ENCODE peak calls at places on chromosomes 6 and 20, in four cellular contexts. Q is neural progenitor cell, T is BE2C, A is OCI-LY7. N is an unnamed sample.

GRCh38 chr6:12751694-12752304 is 35.2 kb downstream of the PHACTR1 start:
- DNase-seq in T (peak; percentile 7), A (peak; percentile 26), Q (peak; percentile 88), N (peak; percentile 81)

GRCh38 chr6:168157272-168158007 is 78.4 kb upstream of the FRMD1 start:
- DNase-seq in T (no peak), Q (peak; percentile 36), A (no peak), N (no peak)

GRCh38 chr20:14997791-14998190 is 660.4 kb upstream of the FLRT3 start:
- DNase-seq in Q (no peak), T (no peak), A (no peak), N (no peak)

GRCh38 chr6:89566930-89567634 is 71.5 kb downstream of the LYRM2 start:
- DNase-seq in Q (peak; percentile 94), T (no peak), A (no peak), N (peak; percentile 40)

GRCh38 chr6:44039191-44039719 is 88.0 kb downstream of the MRPL14 start:
- DNase-seq in T (no peak), A (no peak), Q (no peak), N (no peak)

GRCh38 chr6:134256862-134257261 is 61.0 kb downstream of the SGK1 start:
- DNase-seq in Q (no peak), T (no peak), A (no peak), N (no peak)

GRCh38 chr20:278607-279571 is 11.7 kb downstream of the C20orf96 start:
- DNase-seq in T (no peak), A (no peak), Q (peak; percentile 33), N (no peak)

GRCh38 chr6:114216789-114217467 is 125.9 kb downstream of the HS3ST5 start:
- DNase-seq in T (no peak), A (no peak), Q (no peak), N (no peak)

GRCh38 chr6:28124350-28124970 is at the start of gene ZSCAN16:
- DNase-seq in T (peak; percentile 89), A (peak; percentile 85), Q (peak; percentile 95), N (peak; percentile 78)

GRCh38 chr6:137978252-137978896 is 111.3 kb downstream of the TNFAIP3 start:
- DNase-seq in A (no peak), T (no peak), Q (no peak), N (no peak)

GRCh38 chr6:24788031-24788665 is 10.6 kb downstream of the ARMH2 start:
- DNase-seq in A (no peak), T (no peak), Q (no peak), N (no peak)

GRCh38 chr6:157946865-157947532 is 34.7 kb upstream of the SYNJ2 start:
- DNase-seq in Q (peak; percentile 47), A (peak; percentile 27), T (no peak), N (no peak)

GRCh38 chr6:1870902-1871301 is 261.2 kb downstream of the FOXC1 start:
- DNase-seq in A (no peak), T (no peak), Q (peak; percentile 53), N (no peak)

GRCh38 chr6:1873781-1874180 is 264.1 kb downstream of the FOXC1 start:
- DNase-seq in Q (peak; percentile 39), T (no peak), A (no peak), N (no peak)

GRCh38 chr6:1870267-1870666 is 260.6 kb downstream of the FOXC1 start:
- DNase-seq in T (no peak), Q (no peak), A (no peak), N (no peak)

GRCh38 chr6:1872649-1873131 is 263.0 kb downstream of the FOXC1 start:
- DNase-seq in T (peak; percentile 35), A (no peak), Q (peak; percentile 52), N (no peak)

DNA sequence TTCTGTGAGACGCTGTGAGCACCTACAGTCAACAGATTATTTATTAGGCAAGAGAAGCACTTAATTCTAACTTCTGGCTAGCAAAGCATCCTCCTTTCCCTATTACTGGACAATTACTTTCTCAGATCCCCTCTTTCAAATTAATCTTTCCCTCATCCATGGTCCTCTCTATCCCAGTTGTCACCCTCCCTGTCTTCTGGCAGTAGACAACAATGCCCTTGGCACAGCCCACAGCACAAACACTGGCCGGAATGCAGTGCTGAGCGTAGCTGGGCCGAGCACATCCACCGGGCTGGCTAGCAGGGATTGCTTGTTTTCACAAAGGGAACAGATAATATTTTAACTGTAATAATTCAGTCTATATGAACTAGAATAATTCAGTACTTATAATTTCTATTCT is 262.2 kb downstream of the FOXC1 start:
- DNase-seq in Q (peak; percentile 44), A (no peak), T (no peak), N (no peak)
- TF ChIP-seq CTCF in Q (no peak), A (no peak), T (no peak), N (no peak)

DNA sequence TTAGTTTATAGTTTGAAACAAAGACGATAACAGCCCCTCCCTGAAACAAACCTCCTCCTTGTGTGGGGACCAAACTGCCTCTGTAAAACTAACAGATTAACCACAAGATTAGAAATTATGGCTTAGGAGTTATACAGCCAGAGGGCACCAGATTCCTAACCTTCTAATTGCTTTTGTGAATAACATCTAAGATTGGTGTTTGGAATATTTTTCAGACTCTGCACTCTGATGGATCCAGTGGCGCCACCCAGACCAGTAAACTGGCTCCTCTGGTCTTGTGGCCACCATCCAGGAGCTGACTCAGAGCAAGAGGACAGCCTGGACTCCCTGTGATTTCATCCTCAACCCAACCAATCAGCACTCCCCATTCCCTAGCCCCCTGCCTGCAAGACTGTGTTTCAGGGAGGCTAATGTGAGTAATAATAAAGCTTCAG is 58.3 kb upstream of the SLC22A16 start:
- DNase-seq in T (peak; percentile 36), Q (no peak), A (no peak), N (no peak)
- TF ChIP-seq CTCF in T (no peak), Q (no peak), A (no peak), N (no peak)

DNA sequence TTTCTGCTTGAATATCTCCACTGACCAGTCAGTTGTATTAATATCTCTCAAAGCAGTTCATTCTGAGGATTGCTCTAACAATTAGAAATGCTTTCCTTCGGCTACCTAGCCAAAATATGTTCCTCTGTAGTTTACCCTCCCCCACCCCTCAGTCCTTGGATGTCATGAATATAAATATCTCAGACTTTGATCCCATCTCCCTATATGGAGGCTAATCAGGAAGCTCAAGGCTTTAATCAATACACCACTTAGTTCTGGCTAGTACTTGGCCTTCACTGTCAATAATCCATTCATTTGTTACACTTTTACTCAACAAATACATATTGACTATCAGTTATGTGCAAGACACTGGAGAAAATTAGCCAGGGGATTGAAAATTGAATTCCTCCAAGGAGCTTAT is 60.1 kb downstream of the CLIC5 start:
- DNase-seq in Q (no peak), T (no peak), A (no peak), N (no peak)
- TF ChIP-seq CTCF in Q (no peak), T (no peak), A (no peak), N (no peak)

GRCh38 chr20:45392733-45393132 is 14.6 kb upstream of the TP53TG5 start:
- DNase-seq in Q (no peak), T (no peak), A (no peak), N (no peak)
- TF ChIP-seq CTCF in Q (no peak), T (peak; percentile 17), A (peak; percentile 32), N (no peak)

GRCh38 chr20:38315290-38315966 is 11.5 kb downstream of the BPI start:
- DNase-seq in T (peak; percentile 18), A (no peak), Q (peak; percentile 16), N (no peak)
- TF ChIP-seq CTCF in T (peak; percentile 28), A (no peak), Q (peak; percentile 17), N (no peak)

DNA sequence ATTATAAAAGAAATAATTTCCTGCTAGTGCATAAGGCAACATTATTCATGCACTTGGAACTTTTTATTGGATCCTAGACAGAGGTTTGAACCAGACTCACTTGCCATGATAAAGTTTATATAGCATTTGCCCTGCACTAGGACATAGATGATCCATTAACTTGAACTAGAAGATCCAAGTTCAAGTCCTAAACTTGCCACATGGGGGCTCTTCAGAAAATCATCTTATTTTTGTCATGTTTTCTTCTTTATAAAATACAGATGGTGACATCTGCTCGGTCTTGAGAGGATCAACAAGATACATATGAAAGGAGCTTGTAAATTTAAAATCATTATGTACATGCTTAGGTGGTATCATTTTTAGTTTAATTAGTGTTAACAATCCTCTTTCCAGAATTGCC is 94.5 kb downstream of the SIM1 start:
- DNase-seq in A (peak; percentile 4), T (no peak), Q (no peak), N (no peak)
- TF ChIP-seq CTCF in A (peak; percentile 65), T (peak; percentile 5), Q (no peak), N (peak; percentile 30)

DNA sequence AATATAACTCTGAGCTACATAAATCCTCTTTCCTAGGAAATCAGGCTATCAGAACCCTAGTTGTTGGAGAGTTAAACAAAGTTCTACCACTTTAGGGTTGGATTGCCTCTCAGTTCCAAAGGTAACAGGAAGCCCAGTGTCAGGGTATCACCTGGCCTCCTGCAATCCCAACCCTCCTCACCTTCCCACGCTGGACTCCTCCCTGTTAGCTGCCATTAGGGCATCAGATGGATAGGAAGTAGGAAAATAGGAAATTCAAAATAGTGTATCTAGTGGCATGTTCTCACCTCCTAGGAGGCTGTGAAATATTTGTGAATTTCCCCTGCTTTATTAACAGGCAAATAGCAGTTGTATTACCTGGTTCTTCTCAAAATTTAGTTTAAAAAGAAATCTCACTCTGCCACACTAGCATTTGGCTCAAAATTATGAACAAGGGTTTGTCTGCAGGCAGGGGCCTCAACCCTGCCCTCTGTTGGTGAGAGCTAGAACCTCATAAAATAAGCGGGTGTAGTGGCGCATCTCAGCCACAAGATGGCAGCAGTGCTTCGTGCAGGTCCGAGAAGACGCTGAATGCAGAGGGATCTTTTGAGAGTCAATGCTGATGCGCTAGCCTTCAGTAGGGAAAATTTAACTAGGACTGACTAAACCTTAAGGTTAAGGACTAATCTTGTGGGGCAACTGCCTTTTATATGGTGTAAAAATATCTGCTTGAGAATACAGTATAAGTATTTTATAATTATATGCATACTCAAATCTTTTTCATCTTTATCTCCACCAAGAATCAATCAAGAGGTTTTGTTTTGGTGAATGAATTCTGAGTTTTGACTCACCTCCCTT is 209.8 kb upstream of the KCNQ5 start:
- DNase-seq in A (peak; percentile 76), T (peak; percentile 59), Q (peak; percentile 75), N (peak; percentile 83)
- TF ChIP-seq CTCF in A (peak; percentile 100), T (peak; percentile 100), Q (peak; percentile 100), N (peak; percentile 100)

GRCh38 chr6:105400501-105400900 is 2.4 kb downstream of the PREP start:
- DNase-seq in T (no peak), A (no peak), Q (peak; percentile 43), N (no peak)

GRCh38 chr6:105398859-105399258 is 4.0 kb downstream of the PREP start:
- DNase-seq in T (no peak), A (no peak), Q (no peak), N (no peak)

GRCh38 chr6:105402981-105403935 is at the start of gene PREP:
- DNase-seq in T (peak; percentile 92), A (peak; percentile 88), Q (peak; percentile 92), N (peak; percentile 68)

GRCh38 chr6:105401247-105402089 is 1.4 kb downstream of the PREP start:
- DNase-seq in Q (no peak), A (no peak), T (no peak), N (no peak)

GRCh38 chr6:105402090-105402980 is 547 bp downstream of the PREP start:
- DNase-seq in T (no peak), A (peak; percentile 49), Q (peak; percentile 21), N (no peak)
- TF ChIP-seq CTCF in T (peak; percentile 10), A (no peak), Q (no peak), N (no peak)

N was measured in neural crest cell.